ENCODE peak calls at places on chromosome 10, in nine cellular contexts. Q is BJ; S is IMR-90; W is PC-3; M is fibroblast of the aortic adventitia; I is HCT116; G is cardiac fibroblast; T is coronary artery; A is CD4-positive, alpha-beta memory T cell. O is an unnamed sample.

GRCh38 chr10:2798340-2798739 is 269.0 kb upstream of the PFKP start:
- DNase-seq in I (no peak), W (no peak), T (no peak), M (no peak), S (no peak), Q (no peak), A (no peak), G (no peak), O (no peak)

GRCh38 chr10:107915277-107915634 is 750.8 kb upstream of the SORCS1 start:
- DNase-seq in G (peak; percentile 1), T (no peak), M (peak; percentile 0), Q (no peak), A (no peak), I (no peak), S (no peak), W (peak; percentile 19), O (no peak)

GRCh38 chr10:131891929-131892816 is 8.6 kb upstream of the PPP2R2D start:
- DNase-seq in I (no peak), Q (no peak), T (no peak), M (no peak), S (no peak), A (no peak), G (no peak), W (no peak), O (no peak)

GRCh38 chr10:96073722-96074121 is 30.3 kb downstream of the CCNJ start:
- DNase-seq in G (peak; percentile 70), T (no peak), W (peak; percentile 40), Q (no peak), M (peak; percentile 15), S (peak; percentile 85), A (no peak), I (peak; percentile 3), O (no peak)

GRCh38 chr10:130399425-130399950 is 263.3 kb downstream of the GLRX3 start:
- DNase-seq in T (peak; percentile 55), Q (no peak), A (no peak), S (no peak), M (no peak), G (no peak), I (no peak), W (no peak), O (no peak)

GRCh38 chr10:3486346-3487065 is 298.5 kb downstream of the KLF6 start:
- DNase-seq in A (no peak), S (peak; percentile 57), M (peak; percentile 29), I (peak; percentile 79), G (peak; percentile 48), W (peak; percentile 86), T (no peak), Q (no peak), O (no peak)

GRCh38 chr10:30013684-30014246 is 45.6 kb downstream of the JCAD start:
- DNase-seq in S (peak; percentile 34), A (no peak), W (no peak), T (no peak), G (no peak), Q (no peak), M (no peak), I (no peak), O (no peak)

GRCh38 chr10:132496360-132497082 is 41.1 kb upstream of the INPP5A start:
- DNase-seq in S (no peak), M (no peak), I (no peak), T (no peak), W (no peak), A (no peak), G (no peak), Q (no peak), O (no peak)

DNA sequence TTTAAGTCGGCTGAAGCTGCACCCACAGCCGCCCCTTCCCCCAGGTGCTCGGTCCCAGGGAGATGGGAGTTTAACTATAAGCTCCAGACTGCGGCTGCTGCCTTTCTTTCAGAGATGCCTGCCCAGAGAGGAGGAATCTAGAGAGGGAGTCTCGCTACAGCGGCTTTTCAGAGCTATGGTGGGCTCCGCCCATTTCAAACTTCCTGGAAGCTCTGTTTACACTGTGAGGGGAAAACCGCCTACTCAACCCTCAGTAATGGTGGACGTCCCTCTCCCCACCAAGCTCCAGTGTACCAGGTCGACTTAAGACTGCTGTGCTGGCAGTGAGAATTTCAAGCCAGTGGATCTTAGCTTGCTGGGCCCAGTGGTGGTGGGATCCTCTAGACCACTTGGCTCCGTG is 135.4 kb downstream of the CXCL12 start:
- DNase-seq in I (no peak), M (no peak), T (no peak), A (no peak), Q (no peak), S (no peak), W (peak; percentile 9), G (no peak), O (no peak)
- H3K4me3 ChIP-seq in I (no peak overlapping the region), M (no peak overlapping the region), T (no peak overlapping the region), A (no peak overlapping the region), Q (no peak overlapping the region), S (no peak overlapping the region), W (no peak overlapping the region), G (no peak overlapping the region), O (no peak overlapping the region)

GRCh38 chr10:98031440-98031839 is 1.0 kb upstream of the CRTAC1 start:
- DNase-seq in S (no peak), Q (no peak), I (no peak), T (no peak), W (no peak), A (no peak), M (no peak), G (no peak), O (no peak)

GRCh38 chr10:98029149-98030092 is 1.0 kb downstream of the CRTAC1 start:
- DNase-seq in M (no peak), T (no peak), W (no peak), Q (no peak), G (no peak), I (no peak), A (no peak), S (no peak), O (peak; percentile 37)

GRCh38 chr10:98030093-98030821 is at the start of gene CRTAC1:
- DNase-seq in M (no peak), I (no peak), S (no peak), Q (no peak), T (no peak), A (no peak), W (no peak), G (no peak), O (peak; percentile 88)

GRCh38 chr10:98033515-98033914 is 3.1 kb upstream of the CRTAC1 start:
- DNase-seq in I (no peak), S (no peak), Q (no peak), T (no peak), A (no peak), G (no peak), W (no peak), M (no peak), O (no peak)

DNA sequence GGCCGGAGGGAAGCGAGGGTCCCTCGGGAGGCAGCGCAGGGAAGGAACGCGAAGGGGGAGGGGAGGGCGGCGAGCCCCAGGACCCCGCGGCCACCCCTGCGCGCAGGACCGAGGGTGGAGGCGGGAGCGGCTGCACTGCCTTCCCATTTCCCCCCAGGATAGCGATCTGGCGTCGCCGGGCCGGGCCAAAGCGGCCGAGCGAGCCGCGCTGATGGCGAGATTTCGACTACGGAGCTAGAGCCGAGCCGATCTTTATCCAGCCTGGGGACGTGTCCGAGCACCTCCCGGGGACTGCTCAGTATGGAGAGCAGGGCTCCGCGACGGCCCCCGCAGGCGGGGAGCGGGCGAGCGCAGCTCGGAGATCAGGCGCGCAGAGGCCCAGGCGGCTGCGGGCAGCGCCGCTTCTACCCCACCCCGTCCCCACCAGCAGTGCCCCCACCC is 590 bp upstream of the CRTAC1 start:
- DNase-seq in W (no peak), S (no peak), A (no peak), M (no peak), G (no peak), I (no peak), Q (no peak), T (no peak), O (peak; percentile 39)
- H3K4me3 ChIP-seq in W (no peak overlapping the region), S (no peak overlapping the region), A (no peak overlapping the region), M (no peak overlapping the region), G (no peak overlapping the region), I (no peak overlapping the region), Q (no peak overlapping the region), T (peak overlapping the region; percentile 67), O (peak overlapping the region; percentile 59)

DNA sequence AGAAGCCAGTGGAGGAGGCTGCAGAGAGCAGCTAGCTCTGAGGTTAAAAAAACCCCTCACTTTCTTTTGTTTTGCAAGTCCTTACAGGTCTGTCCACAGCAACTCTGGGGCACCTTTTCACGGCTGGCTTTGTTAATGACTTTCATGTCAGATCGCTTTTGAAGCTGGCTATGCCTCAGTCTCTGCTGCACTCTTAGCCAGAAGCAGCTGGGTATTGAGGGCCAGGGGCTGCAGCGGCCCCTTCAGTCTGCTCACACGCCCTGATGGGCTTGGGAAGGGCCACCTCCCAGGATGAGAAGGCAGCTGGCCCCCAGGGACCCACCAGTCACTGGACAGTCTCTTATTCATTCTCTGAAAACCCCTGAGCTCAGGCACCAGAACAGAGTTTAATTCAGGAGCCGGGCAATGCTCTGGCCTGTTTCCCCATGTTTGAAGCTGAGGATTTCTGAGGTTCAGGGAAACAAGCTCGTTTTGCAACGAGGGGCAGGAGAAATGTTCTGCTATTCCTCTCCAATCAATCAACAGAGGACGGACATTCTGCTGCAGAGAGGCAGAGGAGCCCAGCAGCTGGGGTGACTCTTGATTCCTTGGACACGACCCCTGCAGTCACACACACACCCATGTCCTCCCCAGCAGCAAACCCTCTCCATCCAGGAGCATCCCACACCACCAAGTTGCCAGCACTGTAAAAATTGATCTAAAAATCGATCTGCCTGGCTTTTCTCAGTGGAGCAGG is 31.0 kb downstream of the TRIM8 start:
- DNase-seq in G (peak; percentile 26), T (no peak), Q (no peak), W (no peak), I (no peak), S (no peak), A (no peak), M (no peak), O (no peak)
- H3K4me3 ChIP-seq in G (no peak overlapping the region), T (peak overlapping the region; percentile 33), Q (no peak overlapping the region), W (no peak overlapping the region), I (no peak overlapping the region), S (peak overlapping the region; percentile 1), A (no peak overlapping the region), M (no peak overlapping the region), O (peak overlapping the region; percentile 53)

GRCh38 chr10:117542706-117543244 is at the start of gene EMX2:
- DNase-seq in T (no peak), W (no peak), M (no peak), I (no peak), S (no peak), Q (no peak), A (no peak), G (no peak), O (no peak)

GRCh38 chr10:117543245-117543998 is 876 bp downstream of the EMX2 start:
- DNase-seq in G (no peak), M (no peak), W (no peak), A (no peak), Q (no peak), I (no peak), T (peak; percentile 69), S (no peak), O (no peak)

GRCh38 chr10:117544729-117545140 is 2.2 kb downstream of the EMX2 start:
- DNase-seq in I (no peak), A (no peak), M (no peak), T (peak; percentile 63), W (no peak), Q (no peak), S (no peak), G (no peak), O (no peak)

GRCh38 chr10:117545141-117546019 is 2.8 kb downstream of the EMX2 start:
- DNase-seq in W (no peak), G (no peak), M (no peak), A (no peak), S (no peak), Q (no peak), T (peak; percentile 49), I (no peak), O (no peak)

DNA sequence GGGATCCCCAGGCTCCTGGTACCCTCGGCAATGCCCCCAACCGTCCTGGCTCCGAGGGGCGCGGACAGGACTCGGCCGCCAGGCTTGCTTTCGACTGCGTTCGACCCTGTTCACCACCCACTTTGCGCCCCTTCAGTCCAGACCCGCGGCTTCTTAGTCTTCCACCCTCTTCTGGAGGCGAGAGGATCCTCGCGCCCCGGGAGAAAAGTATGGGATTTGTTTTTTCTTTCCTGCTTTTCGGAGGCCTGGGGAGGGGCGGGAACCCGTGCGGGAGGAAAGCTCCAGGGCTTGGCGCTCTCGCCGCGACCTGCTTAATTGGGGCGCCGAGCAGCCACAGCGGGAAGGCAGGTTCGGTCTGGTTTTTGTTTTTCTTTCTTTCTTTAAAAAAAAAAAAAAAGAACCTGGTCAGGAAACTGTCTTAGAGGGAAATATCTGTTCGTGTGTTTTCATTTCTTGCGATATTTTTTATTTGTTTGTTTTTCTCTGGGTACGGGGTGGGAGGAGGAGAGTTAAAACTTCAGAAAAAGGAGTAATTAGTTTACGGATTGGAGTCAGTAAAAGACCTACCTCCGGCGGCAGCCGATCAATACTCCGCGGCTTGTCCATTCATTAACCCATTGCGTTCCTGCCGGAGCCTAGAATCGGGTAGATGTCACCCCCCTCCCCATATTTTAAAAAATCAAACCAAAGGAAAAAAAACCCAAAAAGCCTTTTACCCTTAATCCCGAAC is 1.6 kb downstream of the EMX2 start:
- DNase-seq in S (no peak), Q (no peak), I (no peak), T (no peak), W (no peak), M (no peak), G (no peak), A (no peak), O (no peak)
- H3K4me3 ChIP-seq in S (no peak overlapping the region), Q (peak overlapping the region; percentile 54), I (no peak overlapping the region), T (peak overlapping the region; percentile 63), W (peak overlapping the region; percentile 49), M (no peak overlapping the region), G (peak overlapping the region; percentile 19), A (no peak overlapping the region), O (peak overlapping the region; percentile 62)

O was measured in dorsolateral prefrontal cortex.